ENCODE peak calls at places on chromosomes 1 and 21, in nine cellular contexts. J, U, D, T, P, L, W, E and F are unnamed samples.

GRCh38 chr21:45826733-45827692 is 154.6 kb upstream of the COL6A1 start:
- DNase-seq in P (no peak), L (no peak), E (no peak), J (no peak), W (no peak), D (no peak), T (no peak), U (no peak), F (no peak)

GRCh38 chr1:113101588-113101987 is 28.6 kb downstream of the LRIG2 start:
- DNase-seq in U (no peak), L (no peak), J (no peak), D (no peak), W (no peak), E (no peak), T (no peak), P (no peak), F (no peak)

GRCh38 chr1:232307299-232307698 is 322.6 kb downstream of the SIPA1L2 start:
- DNase-seq in J (no peak), W (no peak), U (no peak), P (no peak), T (no peak), D (no peak), E (no peak), L (no peak), F (no peak)

GRCh38 chr1:42957880-42958487 is 684 bp downstream of the SLC2A1 start:
- DNase-seq in T (peak), U (peak), D (no peak), P (no peak), L (no peak), W (peak), E (peak), J (peak), F (peak)

GRCh38 chr1:11982010-11982392 is 1.8 kb downstream of the MFN2 start:
- DNase-seq in P (no peak), D (no peak), J (no peak), L (no peak), E (no peak), U (no peak), W (no peak), T (no peak), F (no peak)

GRCh38 chr1:54001620-54002019 is 16.4 kb downstream of the LDLRAD1 start:
- DNase-seq in P (no peak), T (peak), E (no peak), D (no peak), J (no peak), U (no peak), L (no peak), W (peak), F (no peak)

GRCh38 chr1:50930965-50931737 is 28.9 kb downstream of the FAF1 start:
- DNase-seq in P (no peak), E (no peak), T (no peak), J (no peak), D (no peak), U (no peak), L (no peak), W (no peak), F (no peak)

GRCh38 chr1:168304865-168305264 is 24.2 kb downstream of the TBX19 start:
- DNase-seq in T (no peak), D (no peak), U (no peak), J (no peak), L (no peak), W (no peak), P (no peak), E (no peak), F (no peak)

GRCh38 chr1:153578936-153579335 is 13.3 kb upstream of the S100A2 start:
- DNase-seq in E (no peak), W (no peak), L (no peak), D (no peak), U (no peak), T (no peak), P (no peak), J (no peak), F (no peak)

GRCh38 chr1:111131693-111132092 is 8.2 kb downstream of the DRAM2 start:
- DNase-seq in D (no peak), W (no peak), E (no peak), L (no peak), T (no peak), J (no peak), P (no peak), U (no peak), F (no peak)